ENCODE peak calls at places on chromosomes 2 and 18, in four cellular contexts. U, Q, T and B are unnamed samples.

GRCh38 chr2:6352906-6353515 is 512.7 kb downstream of the CMPK2 start:
- DNase-seq in U (peak), Q (no peak), T (peak), B (no peak)

GRCh38 chr2:179184610-179185009 is 80.0 kb downstream of the SESTD1 start:
- DNase-seq in U (no peak), Q (no peak), T (no peak), B (no peak)

GRCh38 chr2:219171231-219171651 is 1.4 kb upstream of the SLC23A3 start:
- DNase-seq in U (peak), Q (peak), T (no peak), B (peak)

GRCh38 chr2:138707424-138708074 is 72.6 kb downstream of the NXPH2 start:
- DNase-seq in U (no peak), Q (no peak), T (no peak), B (no peak)

GRCh38 chr2:239365782-239366435 is 34.9 kb downstream of the HDAC4 start:
- DNase-seq in U (no peak), Q (no peak), T (no peak), B (no peak)

GRCh38 chr2:5596848-5597247 is 95.3 kb upstream of the SOX11 start:
- DNase-seq in U (no peak), Q (no peak), T (no peak), B (no peak)

GRCh38 chr2:163011035-163011434 is 172.5 kb upstream of the KCNH7 start:
- DNase-seq in U (no peak), Q (no peak), T (no peak), B (no peak)

GRCh38 chr2:166831930-166832329 is 56.4 kb upstream of the XIRP2 start:
- DNase-seq in U (no peak), Q (no peak), T (no peak), B (no peak)

GRCh38 chr2:72026819-72027425 is 120.7 kb downstream of the CYP26B1 start:
- DNase-seq in U (no peak), Q (no peak), T (no peak), B (no peak)

GRCh38 chr2:216274194-216274593 is 98.1 kb downstream of the MARCHF4 start:
- DNase-seq in U (no peak), Q (no peak), T (no peak), B (no peak)
- TF ChIP-seq FOSL1 in U (no peak), Q (no peak), T (no peak), B (no peak)

GRCh38 chr2:203809084-203809521 is 58.5 kb upstream of the CTLA4 start:
- DNase-seq in U (no peak), Q (no peak), T (no peak), B (no peak)

GRCh38 chr2:203809991-203810510 is 57.5 kb upstream of the CTLA4 start:
- DNase-seq in U (no peak), Q (no peak), T (no peak), B (no peak)

GRCh38 chr2:203805485-203805838 is 62.1 kb upstream of the CTLA4 start:
- DNase-seq in U (no peak), Q (no peak), T (no peak), B (no peak)

GRCh38 chr2:203804766-203805484 is 62.6 kb upstream of the CTLA4 start:
- DNase-seq in U (no peak), Q (no peak), T (no peak), B (no peak)

GRCh38 chr2:203808041-203808750 is 59.4 kb upstream of the CTLA4 start:
- DNase-seq in U (no peak), Q (no peak), T (no peak), B (no peak)
- TF ChIP-seq FOSL1 in U (no peak), Q (no peak), T (no peak), B (no peak)

GRCh38 chr18:60198063-60198462 is 174.5 kb downstream of the MC4R start:
- DNase-seq in U (no peak), Q (no peak), T (no peak), B (peak)
- TF ChIP-seq FOSL1 in U (no peak), Q (no peak), T (no peak), B (no peak)

DNA sequence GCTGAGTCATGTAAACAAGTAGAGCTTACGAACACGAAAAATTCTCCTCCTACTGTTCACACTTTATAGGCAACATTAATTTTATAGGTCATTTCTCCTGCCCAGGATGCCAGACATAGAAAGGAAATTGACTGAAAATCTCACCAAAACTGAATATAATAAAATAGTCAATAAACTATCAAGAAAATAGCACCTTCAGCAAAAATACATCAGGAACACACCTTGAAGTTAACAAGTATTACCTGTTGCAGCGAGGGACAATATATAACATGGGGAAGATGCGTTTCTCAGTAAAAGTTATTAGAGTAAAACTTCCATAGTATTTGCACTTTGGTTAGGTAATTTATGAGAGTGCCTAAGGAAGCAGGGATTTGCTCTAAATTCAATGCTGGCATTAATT is 344.6 kb downstream of the KCNJ3 start:
- DNase-seq in U (no peak), Q (no peak), T (no peak), B (no peak)
- TF ChIP-seq FOSL1 in U (no peak), Q (no peak), T (no peak), B (no peak)

GRCh38 chr2:236934656-236935055 is 151.0 kb upstream of the COPS8 start:
- DNase-seq in U (no peak), Q (no peak), T (no peak), B (no peak)
- TF ChIP-seq FOSL1 in U (no peak), Q (no peak), T (no peak), B (no peak)

GRCh38 chr2:54604771-54605350 is 118.6 kb upstream of the EML6 start:
- DNase-seq in U (no peak), Q (no peak), T (no peak), B (no peak)
- TF ChIP-seq FOSL1 in U (no peak), Q (no peak), T (no peak), B (no peak)

DNA sequence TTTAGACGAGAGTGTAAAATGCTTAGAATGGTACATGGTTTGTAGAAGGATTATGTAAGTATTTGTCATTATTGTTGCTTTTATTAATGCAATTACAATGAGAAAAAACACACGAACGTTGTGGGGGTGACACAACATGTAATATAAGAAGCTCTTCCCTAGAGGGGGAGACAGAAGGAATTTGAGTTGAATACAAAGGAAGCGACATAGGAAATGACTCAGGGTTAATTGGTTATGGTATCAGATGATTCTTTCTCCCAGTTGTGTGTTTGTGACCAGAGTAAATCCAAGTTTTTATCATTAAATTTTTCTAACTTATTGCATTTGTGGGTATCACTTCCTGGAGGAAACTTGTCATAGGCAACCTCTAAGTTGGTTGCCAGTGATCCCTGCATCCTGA is 625.6 kb upstream of the CDH2 start:
- DNase-seq in U (no peak), Q (no peak), T (no peak), B (no peak)
- TF ChIP-seq FOSL1 in U (no peak), Q (no peak), T (no peak), B (no peak)

DNA sequence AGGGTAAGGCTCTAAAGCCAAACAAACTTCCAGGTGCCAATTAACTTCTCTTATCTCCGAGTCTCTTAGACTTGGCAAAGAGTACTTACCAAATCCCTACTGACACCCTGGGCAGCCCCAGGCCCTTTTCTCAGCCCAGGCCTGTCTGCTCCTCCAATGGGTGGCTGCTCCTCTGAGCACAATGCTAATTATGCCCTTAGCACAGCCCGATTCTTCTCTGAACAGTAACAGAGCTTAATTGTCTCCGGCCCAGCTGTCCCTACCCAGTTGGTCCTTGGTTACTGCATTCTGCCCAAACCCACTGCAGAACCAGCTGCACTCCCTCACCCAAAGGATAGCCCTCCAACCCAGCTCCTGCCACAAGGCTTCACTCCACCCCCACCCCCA is 110.3 kb downstream of the SMAD7 start:
- DNase-seq in U (no peak), Q (no peak), T (no peak), B (no peak)
- TF ChIP-seq FOSL1 in U (no peak), Q (no peak), T (no peak), B (no peak)